ENCODE peak calls at places on chromosomes 16 and 17, in ten cellular contexts. One of them, this sample, is unnamed.

GRCh38 chr17:81337449-81337848 is 42.3 kb upstream of the SLC38A10 start:
- DNase-seq in EL: no peak
- DNase-seq in ovary: peak
- DNase-seq in retina: peak
- DNase-seq in NCI-H146: peak
- DNase-seq in glutamatergic neuron: peak
- DNase-seq in stimulated activated CD8-positive, alpha-beta memory T cell treated with anti-CD3 and anti-CD28 coated beads, Interleukin-7, amount 100 ng/mL, for 24 hours: no peak
- DNase-seq in posterior vena cava: no peak
- DNase-seq in stimulated activated naive CD8-positive, alpha-beta T cell treated with anti-CD3 and anti-CD28 coated beads, Interleukin-15, amount 100 ng/mL, for 72 hours: no peak
- DNase-seq in heart right ventricle: no peak
- DNase-seq in this sample: no peak

GRCh38 chr17:2181206-2181983 is 122.2 kb downstream of the SMG6 start:
- DNase-seq in heart right ventricle: peak
- DNase-seq in retina: no peak
- DNase-seq in posterior vena cava: peak
- DNase-seq in stimulated activated CD8-positive, alpha-beta memory T cell treated with anti-CD3 and anti-CD28 coated beads, Interleukin-7, amount 100 ng/mL, for 24 hours: no peak
- DNase-seq in NCI-H146: no peak
- DNase-seq in stimulated activated naive CD8-positive, alpha-beta T cell treated with anti-CD3 and anti-CD28 coated beads, Interleukin-15, amount 100 ng/mL, for 72 hours: no peak
- DNase-seq in ovary: peak
- DNase-seq in glutamatergic neuron: no peak
- DNase-seq in EL: peak
- DNase-seq in this sample: no peak

GRCh38 chr17:8159459-8160223 is 3.1 kb downstream of the VAMP2 start:
- DNase-seq in NCI-H146: no peak
- DNase-seq in glutamatergic neuron: no peak
- DNase-seq in stimulated activated CD8-positive, alpha-beta memory T cell treated with anti-CD3 and anti-CD28 coated beads, Interleukin-7, amount 100 ng/mL, for 24 hours: no peak
- DNase-seq in stimulated activated naive CD8-positive, alpha-beta T cell treated with anti-CD3 and anti-CD28 coated beads, Interleukin-15, amount 100 ng/mL, for 72 hours: no peak
- DNase-seq in heart right ventricle: no peak
- DNase-seq in EL: no peak
- DNase-seq in retina: no peak
- DNase-seq in posterior vena cava: no peak
- DNase-seq in ovary: no peak
- DNase-seq in this sample: no peak

GRCh38 chr17:55294042-55294751 is 29.4 kb downstream of the HLF start:
- DNase-seq in posterior vena cava: no peak
- DNase-seq in NCI-H146: no peak
- DNase-seq in ovary: no peak
- DNase-seq in stimulated activated CD8-positive, alpha-beta memory T cell treated with anti-CD3 and anti-CD28 coated beads, Interleukin-7, amount 100 ng/mL, for 24 hours: no peak
- DNase-seq in glutamatergic neuron: no peak
- DNase-seq in stimulated activated naive CD8-positive, alpha-beta T cell treated with anti-CD3 and anti-CD28 coated beads, Interleukin-15, amount 100 ng/mL, for 72 hours: no peak
- DNase-seq in retina: no peak
- DNase-seq in EL: peak
- DNase-seq in heart right ventricle: no peak
- DNase-seq in this sample: no peak

GRCh38 chr16:50263940-50264929 is 2.1 kb upstream of the ADCY7 start:
- DNase-seq in stimulated activated CD8-positive, alpha-beta memory T cell treated with anti-CD3 and anti-CD28 coated beads, Interleukin-7, amount 100 ng/mL, for 24 hours: no peak
- DNase-seq in retina: peak
- DNase-seq in stimulated activated naive CD8-positive, alpha-beta T cell treated with anti-CD3 and anti-CD28 coated beads, Interleukin-15, amount 100 ng/mL, for 72 hours: no peak
- DNase-seq in heart right ventricle: no peak
- DNase-seq in EL: no peak
- DNase-seq in ovary: no peak
- DNase-seq in posterior vena cava: no peak
- DNase-seq in NCI-H146: no peak
- DNase-seq in glutamatergic neuron: no peak
- DNase-seq in this sample: no peak

GRCh38 chr17:64621772-64622171 is 40.3 kb downstream of the SMURF2 start:
- DNase-seq in stimulated activated CD8-positive, alpha-beta memory T cell treated with anti-CD3 and anti-CD28 coated beads, Interleukin-7, amount 100 ng/mL, for 24 hours: no peak
- DNase-seq in heart right ventricle: no peak
- DNase-seq in NCI-H146: no peak
- DNase-seq in stimulated activated naive CD8-positive, alpha-beta T cell treated with anti-CD3 and anti-CD28 coated beads, Interleukin-15, amount 100 ng/mL, for 72 hours: no peak
- DNase-seq in retina: no peak
- DNase-seq in glutamatergic neuron: no peak
- DNase-seq in ovary: no peak
- DNase-seq in EL: no peak
- DNase-seq in posterior vena cava: no peak
- DNase-seq in this sample: no peak

GRCh38 chr16:68711421-68712139 is 25.5 kb upstream of the CDH1 start:
- DNase-seq in NCI-H146: no peak
- DNase-seq in ovary: no peak
- DNase-seq in stimulated activated naive CD8-positive, alpha-beta T cell treated with anti-CD3 and anti-CD28 coated beads, Interleukin-15, amount 100 ng/mL, for 72 hours: no peak
- DNase-seq in glutamatergic neuron: no peak
- DNase-seq in EL: no peak
- DNase-seq in stimulated activated CD8-positive, alpha-beta memory T cell treated with anti-CD3 and anti-CD28 coated beads, Interleukin-7, amount 100 ng/mL, for 24 hours: no peak
- DNase-seq in retina: no peak
- DNase-seq in heart right ventricle: no peak
- DNase-seq in posterior vena cava: no peak
- DNase-seq in this sample: no peak

GRCh38 chr17:5921919-5922318 is 148.3 kb upstream of the WSCD1 start:
- DNase-seq in stimulated activated CD8-positive, alpha-beta memory T cell treated with anti-CD3 and anti-CD28 coated beads, Interleukin-7, amount 100 ng/mL, for 24 hours: no peak
- DNase-seq in stimulated activated naive CD8-positive, alpha-beta T cell treated with anti-CD3 and anti-CD28 coated beads, Interleukin-15, amount 100 ng/mL, for 72 hours: no peak
- DNase-seq in ovary: no peak
- DNase-seq in NCI-H146: no peak
- DNase-seq in heart right ventricle: no peak
- DNase-seq in glutamatergic neuron: no peak
- DNase-seq in retina: no peak
- DNase-seq in posterior vena cava: no peak
- DNase-seq in EL: peak
- DNase-seq in this sample: no peak

GRCh38 chr17:3826191-3826590 is 19.9 kb downstream of the NCBP3 start:
- DNase-seq in stimulated activated CD8-positive, alpha-beta memory T cell treated with anti-CD3 and anti-CD28 coated beads, Interleukin-7, amount 100 ng/mL, for 24 hours: no peak
- DNase-seq in EL: peak
- DNase-seq in ovary: no peak
- DNase-seq in stimulated activated naive CD8-positive, alpha-beta T cell treated with anti-CD3 and anti-CD28 coated beads, Interleukin-15, amount 100 ng/mL, for 72 hours: no peak
- DNase-seq in NCI-H146: no peak
- DNase-seq in glutamatergic neuron: no peak
- DNase-seq in heart right ventricle: no peak
- DNase-seq in retina: no peak
- DNase-seq in posterior vena cava: no peak
- DNase-seq in this sample: no peak

GRCh38 chr17:39863918-39864746 is at the start of gene IKZF3:
- DNase-seq in ovary: no peak
- DNase-seq in stimulated activated naive CD8-positive, alpha-beta T cell treated with anti-CD3 and anti-CD28 coated beads, Interleukin-15, amount 100 ng/mL, for 72 hours: peak
- DNase-seq in stimulated activated CD8-positive, alpha-beta memory T cell treated with anti-CD3 and anti-CD28 coated beads, Interleukin-7, amount 100 ng/mL, for 24 hours: peak
- DNase-seq in retina: peak
- DNase-seq in NCI-H146: peak
- DNase-seq in glutamatergic neuron: peak
- DNase-seq in heart right ventricle: peak
- DNase-seq in EL: peak
- DNase-seq in posterior vena cava: peak
- DNase-seq in this sample: no peak

GRCh38 chr17:74779948-74780400 is 3.8 kb upstream of the NAT9 start:
- DNase-seq in heart right ventricle: no peak
- DNase-seq in stimulated activated CD8-positive, alpha-beta memory T cell treated with anti-CD3 and anti-CD28 coated beads, Interleukin-7, amount 100 ng/mL, for 24 hours: no peak
- DNase-seq in retina: no peak
- DNase-seq in posterior vena cava: no peak
- DNase-seq in EL: no peak
- DNase-seq in NCI-H146: no peak
- DNase-seq in stimulated activated naive CD8-positive, alpha-beta T cell treated with anti-CD3 and anti-CD28 coated beads, Interleukin-15, amount 100 ng/mL, for 72 hours: peak
- DNase-seq in ovary: no peak
- DNase-seq in glutamatergic neuron: no peak
- DNase-seq in this sample: peak

GRCh38 chr16:72501739-72502653 is 330.0 kb upstream of the PMFBP1 start:
- DNase-seq in NCI-H146: peak
- DNase-seq in EL: peak
- DNase-seq in heart right ventricle: peak
- DNase-seq in stimulated activated CD8-positive, alpha-beta memory T cell treated with anti-CD3 and anti-CD28 coated beads, Interleukin-7, amount 100 ng/mL, for 24 hours: no peak
- DNase-seq in glutamatergic neuron: peak
- DNase-seq in ovary: peak
- DNase-seq in retina: peak
- DNase-seq in stimulated activated naive CD8-positive, alpha-beta T cell treated with anti-CD3 and anti-CD28 coated beads, Interleukin-15, amount 100 ng/mL, for 72 hours: peak
- DNase-seq in posterior vena cava: no peak
- DNase-seq in this sample: peak

GRCh38 chr17:69609495-69610315 is 195.2 kb downstream of the MAP2K6 start:
- DNase-seq in stimulated activated naive CD8-positive, alpha-beta T cell treated with anti-CD3 and anti-CD28 coated beads, Interleukin-15, amount 100 ng/mL, for 72 hours: no peak
- DNase-seq in glutamatergic neuron: peak
- DNase-seq in ovary: no peak
- DNase-seq in retina: no peak
- DNase-seq in NCI-H146: no peak
- DNase-seq in heart right ventricle: no peak
- DNase-seq in EL: peak
- DNase-seq in stimulated activated CD8-positive, alpha-beta memory T cell treated with anti-CD3 and anti-CD28 coated beads, Interleukin-7, amount 100 ng/mL, for 24 hours: no peak
- DNase-seq in posterior vena cava: no peak
- DNase-seq in this sample: no peak

GRCh38 chr17:50871369-50871768 is 5.2 kb upstream of the TOB1 start:
- DNase-seq in EL: no peak
- DNase-seq in posterior vena cava: no peak
- DNase-seq in retina: no peak
- DNase-seq in stimulated activated CD8-positive, alpha-beta memory T cell treated with anti-CD3 and anti-CD28 coated beads, Interleukin-7, amount 100 ng/mL, for 24 hours: no peak
- DNase-seq in stimulated activated naive CD8-positive, alpha-beta T cell treated with anti-CD3 and anti-CD28 coated beads, Interleukin-15, amount 100 ng/mL, for 72 hours: peak
- DNase-seq in heart right ventricle: no peak
- DNase-seq in NCI-H146: no peak
- DNase-seq in ovary: no peak
- DNase-seq in glutamatergic neuron: no peak
- DNase-seq in this sample: no peak

GRCh38 chr16:533391-534088 is 6.0 kb downstream of the CAPN15 start:
- DNase-seq in posterior vena cava: no peak
- DNase-seq in ovary: no peak
- DNase-seq in heart right ventricle: no peak
- DNase-seq in stimulated activated naive CD8-positive, alpha-beta T cell treated with anti-CD3 and anti-CD28 coated beads, Interleukin-15, amount 100 ng/mL, for 72 hours: no peak
- DNase-seq in NCI-H146: no peak
- DNase-seq in stimulated activated CD8-positive, alpha-beta memory T cell treated with anti-CD3 and anti-CD28 coated beads, Interleukin-7, amount 100 ng/mL, for 24 hours: no peak
- DNase-seq in glutamatergic neuron: peak
- DNase-seq in retina: no peak
- DNase-seq in EL: no peak
- DNase-seq in this sample: no peak

GRCh38 chr17:41864498-41864836 is 756 bp downstream of the KLHL11 start:
- DNase-seq in stimulated activated naive CD8-positive, alpha-beta T cell treated with anti-CD3 and anti-CD28 coated beads, Interleukin-15, amount 100 ng/mL, for 72 hours: no peak
- DNase-seq in posterior vena cava: no peak
- DNase-seq in heart right ventricle: no peak
- DNase-seq in ovary: no peak
- DNase-seq in NCI-H146: no peak
- DNase-seq in glutamatergic neuron: no peak
- DNase-seq in retina: no peak
- DNase-seq in EL: peak
- DNase-seq in stimulated activated CD8-positive, alpha-beta memory T cell treated with anti-CD3 and anti-CD28 coated beads, Interleukin-7, amount 100 ng/mL, for 24 hours: no peak
- DNase-seq in this sample: peak

GRCh38 chr17:34902761-34903325 is 58.4 kb downstream of the CCT6B start:
- DNase-seq in heart right ventricle: no peak
- DNase-seq in ovary: no peak
- DNase-seq in NCI-H146: no peak
- DNase-seq in glutamatergic neuron: no peak
- DNase-seq in stimulated activated CD8-positive, alpha-beta memory T cell treated with anti-CD3 and anti-CD28 coated beads, Interleukin-7, amount 100 ng/mL, for 24 hours: no peak
- DNase-seq in EL: no peak
- DNase-seq in posterior vena cava: no peak
- DNase-seq in stimulated activated naive CD8-positive, alpha-beta T cell treated with anti-CD3 and anti-CD28 coated beads, Interleukin-15, amount 100 ng/mL, for 72 hours: no peak
- DNase-seq in retina: peak
- DNase-seq in this sample: no peak

GRCh38 chr16:85129846-85130706 is 17.8 kb upstream of the CIBAR2 start:
- DNase-seq in heart right ventricle: no peak
- DNase-seq in glutamatergic neuron: no peak
- DNase-seq in posterior vena cava: no peak
- DNase-seq in stimulated activated CD8-positive, alpha-beta memory T cell treated with anti-CD3 and anti-CD28 coated beads, Interleukin-7, amount 100 ng/mL, for 24 hours: no peak
- DNase-seq in ovary: no peak
- DNase-seq in stimulated activated naive CD8-positive, alpha-beta T cell treated with anti-CD3 and anti-CD28 coated beads, Interleukin-15, amount 100 ng/mL, for 72 hours: no peak
- DNase-seq in EL: no peak
- DNase-seq in NCI-H146: no peak
- DNase-seq in retina: no peak
- DNase-seq in this sample: no peak

GRCh38 chr17:8359769-8360168 is 16.7 kb downstream of the KRABD2 start:
- DNase-seq in ovary: no peak
- DNase-seq in posterior vena cava: no peak
- DNase-seq in heart right ventricle: no peak
- DNase-seq in stimulated activated naive CD8-positive, alpha-beta T cell treated with anti-CD3 and anti-CD28 coated beads, Interleukin-15, amount 100 ng/mL, for 72 hours: no peak
- DNase-seq in EL: peak
- DNase-seq in stimulated activated CD8-positive, alpha-beta memory T cell treated with anti-CD3 and anti-CD28 coated beads, Interleukin-7, amount 100 ng/mL, for 24 hours: no peak
- DNase-seq in retina: no peak
- DNase-seq in NCI-H146: no peak
- DNase-seq in glutamatergic neuron: no peak
- DNase-seq in this sample: no peak

GRCh38 chr17:5541610-5542202 is 42.6 kb downstream of the NLRP1 start:
- DNase-seq in posterior vena cava: no peak
- DNase-seq in heart right ventricle: no peak
- DNase-seq in stimulated activated naive CD8-positive, alpha-beta T cell treated with anti-CD3 and anti-CD28 coated beads, Interleukin-15, amount 100 ng/mL, for 72 hours: no peak
- DNase-seq in ovary: no peak
- DNase-seq in EL: no peak
- DNase-seq in glutamatergic neuron: no peak
- DNase-seq in NCI-H146: no peak
- DNase-seq in retina: no peak
- DNase-seq in stimulated activated CD8-positive, alpha-beta memory T cell treated with anti-CD3 and anti-CD28 coated beads, Interleukin-7, amount 100 ng/mL, for 24 hours: no peak
- DNase-seq in this sample: no peak

GRCh38 chr16:56589141-56590039 is at the start of gene MT3:
- DNase-seq in NCI-H146: peak
- DNase-seq in ovary: no peak
- DNase-seq in EL: peak
- DNase-seq in stimulated activated naive CD8-positive, alpha-beta T cell treated with anti-CD3 and anti-CD28 coated beads, Interleukin-15, amount 100 ng/mL, for 72 hours: peak
- DNase-seq in posterior vena cava: no peak
- DNase-seq in glutamatergic neuron: peak
- DNase-seq in retina: peak
- DNase-seq in heart right ventricle: peak
- DNase-seq in stimulated activated CD8-positive, alpha-beta memory T cell treated with anti-CD3 and anti-CD28 coated beads, Interleukin-7, amount 100 ng/mL, for 24 hours: no peak
- DNase-seq in this sample: no peak

GRCh38 chr17:79950711-79951110 is 85.0 kb downstream of the TBC1D16 start:
- DNase-seq in posterior vena cava: peak
- DNase-seq in NCI-H146: no peak
- DNase-seq in ovary: peak
- DNase-seq in stimulated activated naive CD8-positive, alpha-beta T cell treated with anti-CD3 and anti-CD28 coated beads, Interleukin-15, amount 100 ng/mL, for 72 hours: no peak
- DNase-seq in stimulated activated CD8-positive, alpha-beta memory T cell treated with anti-CD3 and anti-CD28 coated beads, Interleukin-7, amount 100 ng/mL, for 24 hours: no peak
- DNase-seq in EL: no peak
- DNase-seq in heart right ventricle: no peak
- DNase-seq in retina: peak
- DNase-seq in glutamatergic neuron: peak
- DNase-seq in this sample: no peak

GRCh38 chr17:80812362-80813088 is 179.1 kb upstream of the CHMP6 start:
- DNase-seq in stimulated activated CD8-positive, alpha-beta memory T cell treated with anti-CD3 and anti-CD28 coated beads, Interleukin-7, amount 100 ng/mL, for 24 hours: no peak
- DNase-seq in NCI-H146: no peak
- DNase-seq in glutamatergic neuron: no peak
- DNase-seq in heart right ventricle: no peak
- DNase-seq in retina: no peak
- DNase-seq in EL: no peak
- DNase-seq in posterior vena cava: no peak
- DNase-seq in stimulated activated naive CD8-positive, alpha-beta T cell treated with anti-CD3 and anti-CD28 coated beads, Interleukin-15, amount 100 ng/mL, for 72 hours: no peak
- DNase-seq in ovary: no peak
- DNase-seq in this sample: no peak

GRCh38 chr17:28747801-28748750 is 4.3 kb downstream of the TRAF4 start:
- DNase-seq in stimulated activated CD8-positive, alpha-beta memory T cell treated with anti-CD3 and anti-CD28 coated beads, Interleukin-7, amount 100 ng/mL, for 24 hours: no peak
- DNase-seq in EL: no peak
- DNase-seq in ovary: no peak
- DNase-seq in stimulated activated naive CD8-positive, alpha-beta T cell treated with anti-CD3 and anti-CD28 coated beads, Interleukin-15, amount 100 ng/mL, for 72 hours: no peak
- DNase-seq in heart right ventricle: no peak
- DNase-seq in posterior vena cava: peak
- DNase-seq in glutamatergic neuron: no peak
- DNase-seq in retina: no peak
- DNase-seq in NCI-H146: no peak
- DNase-seq in this sample: no peak

This sample was measured in GM18507.